ENCODE peak calls at places on chromosomes 13 and 19, in eight cellular contexts. H is activated CD4-positive, alpha-beta T cell treated with anti-CD3 and anti-CD28 coated beads for 48 hours; X is HS-5; V is kidney epithelial cell; G is CD8-positive, alpha-beta T cell; P is GDM1; A is AG09319; K is NCI-H1436. N is an unnamed sample.

GRCh38 chr13:79481685-79482052 is 714 bp downstream of the NDFIP2 start:
- DNase-seq in H (peak), X (no peak), V (no peak), G (peak), P (no peak), A (no peak), K (no peak), N (no peak)

GRCh38 chr19:648904-649733 is 9.4 kb downstream of the FGF22 start:
- DNase-seq in H (no peak), X (no peak), V (no peak), G (no peak), P (no peak), A (no peak), K (no peak), N (no peak)

GRCh38 chr19:5171711-5172110 is 168.9 kb downstream of the PTPRS start:
- DNase-seq in H (no peak), X (no peak), V (no peak), G (no peak), P (no peak), A (no peak), K (no peak), N (no peak)

GRCh38 chr13:102642475-102642874 is 45.7 kb downstream of the TPP2 start:
- DNase-seq in H (no peak), X (no peak), V (no peak), G (no peak), P (no peak), A (no peak), K (no peak), N (no peak)

GRCh38 chr13:103516009-103516795 is 450.0 kb upstream of the SLC10A2 start:
- DNase-seq in H (no peak), X (no peak), V (no peak), G (no peak), P (no peak), A (no peak), K (no peak), N (no peak)

GRCh38 chr13:20350819-20351218 is 118.7 kb upstream of the GJB6 start:
- DNase-seq in H (no peak), X (no peak), V (no peak), G (no peak), P (no peak), A (no peak), K (no peak), N (no peak)

GRCh38 chr13:37929308-37929707 is 59.7 kb upstream of the TRPC4 start:
- DNase-seq in H (no peak), X (no peak), V (no peak), G (no peak), P (no peak), A (no peak), K (no peak), N (no peak)

GRCh38 chr19:45439569-45440258 is 16.0 kb upstream of the ERCC1 start:
- DNase-seq in H (peak), X (no peak), V (no peak), G (peak), P (peak), A (peak), K (peak), N (peak)

GRCh38 chr13:77918391-77919261 is at the start of gene EDNRB:
- DNase-seq in H (peak), X (no peak), V (no peak), G (no peak), P (no peak), A (no peak), K (no peak), N (no peak)

GRCh38 chr13:66952507-66952906 is 277.6 kb downstream of the PCDH9 start:
- DNase-seq in H (no peak), X (no peak), V (no peak), G (no peak), P (no peak), A (no peak), K (no peak), N (no peak)

GRCh38 chr13:112053744-112054615 is 13.0 kb upstream of the SOX1 start:
- DNase-seq in H (no peak), X (no peak), V (no peak), G (no peak), P (no peak), A (no peak), K (no peak), N (no peak)

GRCh38 chr19:35828694-35829301 is 16.2 kb upstream of the PRODH2 start:
- DNase-seq in H (peak), X (no peak), V (peak), G (peak), P (no peak), A (no peak), K (no peak), N (no peak)

GRCh38 chr19:13849991-13850909 is 26.7 kb upstream of the NANOS3 start:
- DNase-seq in H (peak), X (no peak), V (no peak), G (peak), P (peak), A (no peak), K (peak), N (peak)

GRCh38 chr19:5987077-5987818 is 9.3 kb upstream of the RANBP3 start:
- DNase-seq in H (peak), X (peak), V (peak), G (peak), P (no peak), A (peak), K (peak), N (peak)

GRCh38 chr13:38648912-38649311 is 38.0 kb upstream of the FREM2 start:
- DNase-seq in H (no peak), X (no peak), V (no peak), G (no peak), P (no peak), A (no peak), K (no peak), N (no peak)

GRCh38 chr13:36298535-36299068 is 988 bp upstream of the CCDC169 start:
- DNase-seq in H (no peak), X (no peak), V (no peak), G (no peak), P (no peak), A (no peak), K (no peak), N (no peak)

GRCh38 chr13:29369060-29369743 is 226.3 kb downstream of the SLC7A1 start:
- DNase-seq in H (no peak), X (peak), V (no peak), G (no peak), P (peak), A (no peak), K (no peak), N (no peak)

GRCh38 chr13:73849292-73849691 is 284.9 kb downstream of the KLF12 start:
- DNase-seq in H (peak), X (no peak), V (no peak), G (peak), P (no peak), A (no peak), K (peak), N (no peak)

GRCh38 chr13:91078093-91078679 is 269.3 kb upstream of the MIR17HG start:
- DNase-seq in H (no peak), X (no peak), V (no peak), G (no peak), P (no peak), A (no peak), K (peak), N (peak)

GRCh38 chr13:41418027-41418426 is 39.3 kb upstream of the RGCC start:
- DNase-seq in H (no peak), X (no peak), V (no peak), G (no peak), P (no peak), A (peak), K (no peak), N (no peak)

GRCh38 chr13:48411281-48412099 is 1.4 kb downstream of the LPAR6 start:
- DNase-seq in H (peak), X (no peak), V (no peak), G (no peak), P (no peak), A (no peak), K (no peak), N (no peak)